ENCODE peak calls at places on chromosome 4, in eight cellular contexts. Q is cardiac muscle cell, P is GM10248, I is neural progenitor cell, N is lung, S is HCT116, Y is tibial artery, K is fibroblast of pulmonary artery. J is an unnamed sample.

GRCh38 chr4:66837496-66837895 is 707.8 kb downstream of the CENPC start:
- DNase-seq in S (no peak), Y (no peak), I (no peak), K (no peak), P (no peak), Q (peak; percentile 1), N (no peak), J (no peak)

GRCh38 chr4:51872283-51872997 is 29.5 kb downstream of the DCUN1D4 start:
- DNase-seq in S (no peak), I (no peak), P (no peak), Q (no peak), Y (no peak), K (no peak), N (no peak), J (no peak)

GRCh38 chr4:66564901-66565648 is 894.8 kb upstream of the EPHA5 start:
- DNase-seq in Q (peak; percentile 86), P (no peak), I (no peak), Y (no peak), N (no peak), S (no peak), K (peak; percentile 87), J (no peak)

GRCh38 chr4:70709551-70710080 is 12.1 kb upstream of the RUFY3 start:
- DNase-seq in Y (no peak), P (no peak), I (peak; percentile 76), Q (no peak), K (no peak), N (no peak), S (no peak), J (no peak)

GRCh38 chr4:105967058-105967658 is 71.9 kb downstream of the NPNT start:
- DNase-seq in I (no peak), Q (no peak), S (no peak), N (no peak), P (no peak), K (no peak), Y (no peak), J (peak; percentile 9)

GRCh38 chr4:183241322-183241640 is 78.8 kb downstream of the CLDN22 start:
- DNase-seq in I (no peak), K (peak; percentile 89), S (peak; percentile 69), Y (no peak), Q (peak; percentile 86), P (no peak), N (no peak), J (no peak)

GRCh38 chr4:1156069-1156468 is 16.3 kb downstream of the SPON2 start:
- DNase-seq in S (no peak), Y (no peak), N (no peak), P (no peak), Q (no peak), I (no peak), K (no peak), J (no peak)

GRCh38 chr4:18722748-18723191 is 701.2 kb upstream of the LCORL start:
- DNase-seq in P (no peak), N (no peak), Q (no peak), K (no peak), S (no peak), Y (no peak), I (peak; percentile 65), J (no peak)

GRCh38 chr4:165723051-165723805 is 149.8 kb upstream of the TLL1 start:
- DNase-seq in N (no peak), P (no peak), S (no peak), Y (no peak), I (no peak), Q (no peak), K (peak; percentile 72), J (no peak)

GRCh38 chr4:27010334-27010940 is 149.8 kb downstream of the STIM2 start:
- DNase-seq in Q (peak; percentile 79), P (peak; percentile 33), I (peak; percentile 65), N (peak; percentile 51), S (peak; percentile 43), K (peak; percentile 83), Y (peak; percentile 57), J (no peak)

GRCh38 chr4:16667464-16667863 is 231.0 kb downstream of the LDB2 start:
- DNase-seq in N (no peak), K (peak; percentile 64), P (no peak), Q (peak; percentile 67), I (no peak), S (no peak), Y (no peak), J (no peak)

GRCh38 chr4:180120114-180120513 is 2123.1 kb upstream of the TENM3 start:
- DNase-seq in K (no peak), Y (no peak), P (no peak), Q (no peak), S (no peak), N (no peak), I (no peak), J (no peak)

GRCh38 chr4:1472911-1473518 is 66.8 kb upstream of the NKX1-1 start:
- DNase-seq in Y (no peak), S (no peak), I (no peak), K (no peak), P (no peak), N (no peak), Q (no peak), J (no peak)

GRCh38 chr4:98113005-98113404 is 30.3 kb downstream of the STPG2 start:
- DNase-seq in I (peak; percentile 69), S (peak; percentile 6), P (no peak), Q (peak; percentile 44), Y (no peak), N (no peak), K (peak; percentile 42), J (no peak)

GRCh38 chr4:132383571-132384199 is 765.4 kb upstream of the PCDH10 start:
- DNase-seq in S (no peak), I (no peak), K (peak; percentile 0), P (no peak), N (no peak), Q (no peak), Y (no peak), J (no peak)

GRCh38 chr4:16418814-16419213 is 192.5 kb upstream of the TAPT1 start:
- DNase-seq in P (no peak), S (no peak), N (no peak), Y (no peak), I (no peak), K (peak; percentile 90), Q (peak; percentile 76), J (no peak)

GRCh38 chr4:120853101-120853940 is 69.2 kb downstream of the PRDM5 start:
- DNase-seq in I (no peak), Y (no peak), S (no peak), N (no peak), Q (no peak), P (no peak), K (peak; percentile 36), J (no peak)

GRCh38 chr4:120857312-120857711 is 65.2 kb downstream of the PRDM5 start:
- DNase-seq in K (peak; percentile 30), P (no peak), S (no peak), Y (no peak), I (no peak), N (no peak), Q (peak; percentile 20), J (no peak)

GRCh38 chr4:120856294-120856693 is 66.2 kb downstream of the PRDM5 start:
- DNase-seq in P (no peak), I (no peak), N (no peak), Y (no peak), S (no peak), Q (no peak), K (no peak), J (no peak)

GRCh38 chr4:120858776-120859175 is 63.8 kb downstream of the PRDM5 start:
- DNase-seq in N (no peak), I (no peak), P (no peak), S (no peak), Q (no peak), K (peak; percentile 26), Y (no peak), J (no peak)

GRCh38 chr4:120855307-120856001 is 67.1 kb downstream of the PRDM5 start:
- DNase-seq in Y (no peak), K (no peak), I (no peak), S (no peak), N (no peak), Q (no peak), P (no peak), J (no peak)
- TF ChIP-seq CTCF in Y (no peak), K (no peak), I (no peak), S (no peak), N (no peak), Q (no peak), P (no peak), J (no peak)

GRCh38 chr4:84493092-84493850 is 5.8 kb downstream of the NKX6-1 start:
- DNase-seq in N (no peak), Q (peak; percentile 30), S (no peak), K (peak; percentile 26), P (no peak), I (peak; percentile 90), Y (no peak), J (no peak)
- TF ChIP-seq CTCF in N (no peak), Q (peak; percentile 8), S (no peak), K (no peak), P (no peak), I (peak; percentile 44), Y (no peak), J (no peak)

DNA sequence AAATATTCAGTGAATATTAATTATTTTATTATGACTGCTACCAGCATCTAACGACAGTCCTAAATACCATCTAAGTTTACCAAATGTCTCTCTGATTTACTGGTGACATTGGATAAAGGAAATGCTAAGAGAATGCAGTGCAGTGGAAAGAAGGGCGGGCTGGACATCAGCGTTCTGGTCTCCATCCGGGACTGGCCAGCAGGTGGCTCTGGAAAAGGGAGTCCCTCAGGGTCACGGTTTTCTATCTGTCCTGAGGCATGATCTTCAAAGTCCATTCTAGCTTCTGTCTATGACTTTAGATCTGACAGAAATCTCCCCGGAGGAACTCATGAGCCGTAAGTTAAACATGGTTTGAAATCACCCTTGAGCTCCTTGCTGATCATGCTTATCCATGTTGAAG is 3.3 kb downstream of the TRIM2 start:
- DNase-seq in K (peak; percentile 38), Y (no peak), Q (peak; percentile 29), P (no peak), I (peak; percentile 51), S (no peak), N (no peak), J (no peak)
- TF ChIP-seq CTCF in K (peak; percentile 62), Y (peak; percentile 51), Q (peak; percentile 57), P (peak; percentile 19), I (peak; percentile 59), S (no peak), N (peak; percentile 29), J (peak; percentile 62)

GRCh38 chr4:175656615-175657014 is 155.4 kb downstream of the GPM6A start:
- DNase-seq in I (no peak), P (no peak), N (no peak), Y (no peak), K (no peak), S (no peak), Q (no peak), J (no peak)

GRCh38 chr4:175651701-175652100 is 160.4 kb downstream of the GPM6A start:
- DNase-seq in S (no peak), Q (no peak), N (no peak), Y (no peak), I (no peak), K (no peak), P (no peak), J (no peak)

GRCh38 chr4:175661437-175661836 is 150.6 kb downstream of the GPM6A start:
- DNase-seq in P (no peak), Y (no peak), I (no peak), Q (no peak), K (no peak), S (no peak), N (no peak), J (no peak)

DNA sequence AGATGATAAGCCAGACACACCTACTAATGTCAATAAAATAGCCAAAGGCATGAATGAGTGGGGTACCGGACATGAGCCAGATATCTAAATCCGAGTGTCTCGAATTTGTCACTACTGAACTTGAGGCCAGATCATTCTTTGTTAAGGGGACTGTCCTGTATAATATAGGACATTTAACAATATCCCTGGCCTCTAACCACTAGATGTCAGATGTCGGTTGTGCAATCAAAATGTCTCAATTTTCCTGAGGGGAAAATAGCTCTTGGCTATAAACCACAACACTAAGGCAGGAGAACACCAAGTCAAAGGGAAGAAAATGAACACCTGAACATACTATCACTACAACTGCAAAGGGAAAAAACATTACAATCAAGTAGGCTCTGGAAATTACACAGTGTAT is 154.5 kb downstream of the GPM6A start:
- DNase-seq in N (no peak), Q (no peak), P (no peak), Y (no peak), S (no peak), K (no peak), I (no peak), J (no peak)
- TF ChIP-seq CTCF in N (no peak), Q (no peak), P (no peak), Y (no peak), S (no peak), K (no peak), I (no peak), J (no peak)